ENCODE peak calls at places on chromosome 13, in six cellular contexts. Q, X, P, Z, M and W are unnamed samples.

GRCh38 chr13:51559916-51560315 is 24.3 kb upstream of the WDFY2 start:
- DNase-seq in Q (no peak), X (no peak), P (no peak), Z (no peak), M (no peak), W (no peak)

GRCh38 chr13:21973437-21974125 is 302.7 kb downstream of the FGF9 start:
- DNase-seq in Q (no peak), X (no peak), P (no peak), Z (no peak), M (no peak), W (no peak)

GRCh38 chr13:106701810-106702341 is 133.9 kb upstream of the ARGLU1 start:
- DNase-seq in Q (no peak), X (no peak), P (no peak), Z (no peak), M (no peak), W (no peak)

GRCh38 chr13:60990032-60990733 is 425.5 kb downstream of the PCDH20 start:
- DNase-seq in Q (peak; percentile 56), X (no peak), P (no peak), Z (no peak), M (no peak), W (no peak)

GRCh38 chr13:79538757-79539156 is 57.8 kb downstream of the NDFIP2 start:
- DNase-seq in Q (no peak), X (no peak), P (no peak), Z (no peak), M (no peak), W (no peak)

GRCh38 chr13:98549006-98549727 is 27.7 kb downstream of the STK24 start:
- DNase-seq in Q (peak; percentile 29), X (no peak), P (no peak), Z (peak; percentile 84), M (no peak), W (no peak)

GRCh38 chr13:47611664-47612288 is 389.3 kb downstream of the SUCLA2 start:
- DNase-seq in Q (peak; percentile 58), X (no peak), P (no peak), Z (no peak), M (no peak), W (no peak)

GRCh38 chr13:114313061-114313860 is 1.0 kb upstream of the CHAMP1 start:
- DNase-seq in Q (peak; percentile 25), X (no peak), P (no peak), Z (no peak), M (no peak), W (no peak)

GRCh38 chr13:49292742-49293498 is 45.2 kb downstream of the CDADC1 start:
- DNase-seq in Q (no peak), X (no peak), P (no peak), Z (peak; percentile 89), M (no peak), W (no peak)

GRCh38 chr13:32828711-32829110 is 187.5 kb upstream of the KL start:
- DNase-seq in Q (no peak), X (no peak), P (no peak), Z (no peak), M (no peak), W (no peak)

GRCh38 chr13:48730971-48731658 is 77.4 kb downstream of the CYSLTR2 start:
- DNase-seq in Q (peak; percentile 44), X (no peak), P (no peak), Z (peak; percentile 60), M (no peak), W (no peak)

GRCh38 chr13:51251480-51251879 is 29.3 kb downstream of the FAM124A start:
- DNase-seq in Q (no peak), X (no peak), P (no peak), Z (no peak), M (no peak), W (no peak)

GRCh38 chr13:93289047-93289446 is 62.4 kb downstream of the GPC6 start:
- DNase-seq in Q (no peak), X (no peak), P (no peak), Z (peak; percentile 48), M (no peak), W (no peak)

GRCh38 chr13:25911020-25911419 is 140.8 kb downstream of the SHISA2 start:
- DNase-seq in Q (no peak), X (no peak), P (no peak), Z (no peak), M (no peak), W (no peak)

GRCh38 chr13:33787051-33787591 is 30.8 kb upstream of the RFC3 start:
- DNase-seq in Q (no peak), X (no peak), P (no peak), Z (no peak), M (peak; percentile 8), W (no peak)

GRCh38 chr13:34577051-34577450 is 365.0 kb upstream of the NBEA start:
- DNase-seq in Q (peak; percentile 8), X (no peak), P (no peak), Z (peak; percentile 68), M (no peak), W (no peak)

GRCh38 chr13:34076943-34077703 is 259.2 kb downstream of the RFC3 start:
- DNase-seq in Q (peak; percentile 48), X (no peak), P (no peak), Z (peak; percentile 49), M (no peak), W (no peak)

GRCh38 chr13:96091164-96091931 is 1.4 kb downstream of the HS6ST3 start:
- DNase-seq in Q (no peak), X (no peak), P (no peak), Z (peak; percentile 7), M (no peak), W (no peak)

GRCh38 chr13:94968757-94969086 is 256.4 kb upstream of the SOX21 start:
- DNase-seq in Q (no peak), X (no peak), P (no peak), Z (no peak), M (no peak), W (no peak)

GRCh38 chr13:94968040-94968756 is 255.9 kb upstream of the SOX21 start:
- DNase-seq in Q (no peak), X (no peak), P (no peak), Z (peak; percentile 7), M (no peak), W (no peak)

GRCh38 chr13:94972262-94972661 is 259.9 kb upstream of the SOX21 start:
- DNase-seq in Q (no peak), X (no peak), P (no peak), Z (no peak), M (no peak), W (no peak)

GRCh38 chr13:94966380-94966779 is 254.0 kb upstream of the SOX21 start:
- DNase-seq in Q (no peak), X (no peak), P (no peak), Z (no peak), M (no peak), W (no peak)

DNA sequence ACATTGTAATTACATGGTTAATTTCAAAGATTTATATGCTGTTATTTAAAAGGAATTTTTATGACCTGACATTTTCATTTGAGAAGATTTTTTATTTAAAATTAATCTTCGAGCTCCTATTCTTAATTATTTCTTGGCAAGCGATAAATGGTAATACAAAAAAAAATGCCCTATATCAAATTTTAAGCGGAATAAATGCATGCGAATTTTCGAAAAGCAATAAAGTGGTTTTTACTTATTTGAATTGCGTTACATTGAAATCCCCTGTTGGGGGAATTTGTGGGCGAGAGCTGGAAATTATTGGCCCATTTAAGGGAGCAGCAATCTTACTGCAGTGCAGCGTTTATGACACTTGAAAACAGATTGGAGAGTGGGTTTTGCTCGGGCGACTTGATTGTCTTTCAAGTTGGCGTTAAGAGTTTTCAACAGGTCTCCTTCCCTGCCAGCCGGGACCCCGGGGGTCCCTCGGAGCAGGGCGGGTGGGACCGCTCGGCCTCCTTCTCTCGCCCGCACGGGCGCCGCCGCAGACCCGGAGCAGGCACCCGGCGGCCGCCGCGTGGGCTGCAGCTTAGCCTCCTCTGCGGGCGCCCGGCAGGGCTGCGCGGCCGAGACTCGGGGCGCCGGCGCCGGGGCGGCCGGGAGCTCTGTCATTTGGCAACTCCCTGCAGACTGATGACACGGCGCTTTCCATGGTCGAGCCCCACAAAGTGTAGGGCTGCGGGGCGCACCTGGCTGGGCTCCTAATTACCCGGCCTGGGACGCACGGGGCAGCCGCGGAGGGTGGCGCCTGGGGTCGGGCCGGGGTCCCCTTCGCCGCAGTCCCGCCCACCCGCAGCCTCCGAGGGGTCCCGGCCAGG is 255.1 kb upstream of the SOX21 start:
- DNase-seq in Q (peak; percentile 34), X (no peak), P (no peak), Z (peak; percentile 9), M (no peak), W (no peak)
- H3K4me3 ChIP-seq in Q (peak overlapping the region; percentile 66), X (peak overlapping the region; percentile 46), P (peak overlapping the region; percentile 24), Z (peak overlapping the region; percentile 46), M (no peak overlapping the region), W (no peak overlapping the region)

DNA sequence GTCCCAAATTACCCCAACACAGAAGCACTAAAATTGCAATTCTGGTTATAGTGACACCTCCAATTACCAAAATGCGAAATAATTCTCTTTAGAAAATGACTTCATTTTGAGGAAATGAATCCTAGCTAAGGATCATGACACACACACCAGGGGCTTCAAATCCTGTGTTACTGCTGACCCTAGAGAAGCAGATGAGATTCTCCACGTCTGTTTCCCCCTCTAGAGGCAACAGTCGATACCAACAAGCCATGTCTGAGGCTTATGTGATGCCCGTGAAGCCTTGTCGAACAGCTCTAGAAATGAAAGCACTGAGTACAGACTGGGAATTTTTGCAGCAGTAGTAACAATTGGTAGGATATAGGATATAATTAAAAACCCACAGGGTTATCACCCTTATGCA is 153.6 kb upstream of the TMTC4 start:
- DNase-seq in Q (no peak), X (no peak), P (no peak), Z (peak; percentile 3), M (no peak), W (no peak)
- H3K27me3 ChIP-seq in Q (no peaks in the 10 kb centered on the region), X (peaks cover 2% of the 10 kb centered on the region), P (no peaks in the 10 kb centered on the region), Z (no peaks in the 10 kb centered on the region), M (no peaks in the 10 kb centered on the region), W (no peaks in the 10 kb centered on the region)

GRCh38 chr13:29907670-29908069 is 57.3 kb upstream of the UBL3 start:
- DNase-seq in Q (no peak), X (no peak), P (no peak), Z (no peak), M (no peak), W (no peak)
- H3K4me1 ChIP-seq in Q (peaks cover 35% of the 10 kb centered on the region), X (no peaks in the 10 kb centered on the region), P (peaks cover 31% of the 10 kb centered on the region), Z (no peaks in the 10 kb centered on the region), M (peaks cover 5% of the 10 kb centered on the region), W (peaks cover 5% of the 10 kb centered on the region)

GRCh38 chr13:110258876-110259631 is 47.9 kb downstream of the COL4A1 start:
- DNase-seq in Q (peak; percentile 4), X (no peak), P (no peak), Z (no peak), M (no peak), W (no peak)

GRCh38 chr13:110261166-110262081 is 45.5 kb downstream of the COL4A1 start:
- DNase-seq in Q (no peak), X (no peak), P (no peak), Z (no peak), M (no peak), W (no peak)

GRCh38 chr13:110257408-110257807 is 49.5 kb downstream of the COL4A1 start:
- DNase-seq in Q (no peak), X (no peak), P (no peak), Z (no peak), M (no peak), W (no peak)

GRCh38 chr13:110262082-110262436 is 44.9 kb downstream of the COL4A1 start:
- DNase-seq in Q (no peak), X (no peak), P (no peak), Z (no peak), M (no peak), W (no peak)

DNA sequence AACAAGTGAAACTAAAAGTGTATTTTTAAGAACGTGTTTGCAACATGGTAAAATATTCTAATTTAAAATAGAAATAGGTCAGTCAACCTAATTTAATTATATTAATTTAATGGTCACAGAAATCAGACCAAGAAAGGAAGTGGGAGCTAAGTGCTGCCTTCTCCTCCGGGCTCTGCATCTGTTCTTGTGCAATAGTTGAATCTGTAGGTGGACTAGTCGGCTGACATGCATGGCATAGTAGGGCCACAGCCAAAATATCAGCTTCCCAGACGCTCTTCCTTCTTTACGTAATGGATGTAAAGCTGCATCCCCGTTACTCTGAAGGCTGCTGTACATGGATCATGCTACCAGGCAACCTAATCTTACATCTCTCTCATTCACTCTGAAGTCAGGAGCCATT is 47.3 kb downstream of the COL4A1 start:
- DNase-seq in Q (no peak), X (no peak), P (no peak), Z (peak; percentile 56), M (no peak), W (no peak)
- H3K4me3 ChIP-seq in Q (peak overlapping the region; percentile 12), X (no peak overlapping the region), P (peak overlapping the region; percentile 12), Z (no peak overlapping the region), M (no peak overlapping the region), W (no peak overlapping the region)